ENCODE peak calls at places on chromosomes 13 and 19, in four cellular contexts. G is fibroblast of mammary gland, W is glutamatergic neuron, L is Peyer's patch. O is an unnamed sample.
A peak's percentile ranks its signal among the peaks of the same experiment; 100 is the strongest.

GRCh38 chr19:18428837-18429674 is 8.9 kb downstream of the ISYNA1 start:
- DNase-seq in G (peak; percentile 56), W (peak; percentile 94), L (peak; percentile 92), O (peak; percentile 75)

GRCh38 chr19:37095859-37096258 is 17.6 kb downstream of the ZNF420 start:
- DNase-seq in G (no peak), W (no peak), L (no peak), O (peak; percentile 25)

GRCh38 chr19:58562126-58563033 is 4.0 kb upstream of the UBE2M start:
- DNase-seq in G (peak; percentile 41), W (peak; percentile 64), L (peak; percentile 64), O (peak; percentile 39)

GRCh38 chr19:932647-933552 is 7.1 kb downstream of the ARID3A start:
- DNase-seq in G (peak; percentile 93), W (peak; percentile 87), L (peak; percentile 76), O (peak; percentile 91)

GRCh38 chr19:46693760-46694159 is 23.2 kb downstream of the PRKD2 start:
- DNase-seq in G (no peak), W (no peak), L (no peak), O (no peak)

GRCh38 chr13:109712187-109712601 is 74.2 kb downstream of the IRS2 start:
- DNase-seq in G (no peak), W (no peak), L (no peak), O (no peak)

GRCh38 chr13:52652170-52652979 is at the start of gene SUGT1:
- DNase-seq in G (peak; percentile 97), W (peak; percentile 98), L (peak; percentile 99), O (peak; percentile 97)

GRCh38 chr13:94710881-94711560 is 1.3 kb downstream of the SOX21 start:
- DNase-seq in G (no peak), W (peak; percentile 50), L (no peak), O (no peak)

GRCh38 chr19:45455707-45456499 is 11.9 kb upstream of the FOSB start:
- DNase-seq in G (peak; percentile 98), W (peak; percentile 36), L (peak; percentile 95), O (peak; percentile 99)

GRCh38 chr13:33435207-33435606 is 149.7 kb upstream of the STARD13 start:
- DNase-seq in G (no peak), W (no peak), L (no peak), O (no peak)

GRCh38 chr13:99419591-99420243 is 81.6 kb upstream of the TM9SF2 start:
- DNase-seq in G (no peak), W (no peak), L (peak; percentile 46), O (no peak)